ENCODE peak calls at places on chromosomes 12 and 14, in six cellular contexts. Z is body of pancreas, V is epithelial cell of esophagus, S is mammary epithelial cell, L is fibroblast of villous mesenchyme, J is HFF-Myc. U is an unnamed sample.
A peak's percentile ranks its signal among the peaks of the same experiment; 100 is the strongest.

GRCh38 chr14:104604461-104605449 is at the start of gene TMEM179:
- DNase-seq in Z (peak; percentile 18), L (peak; percentile 14), S (peak; percentile 12), J (no peak), V (peak; percentile 13), U (no peak)

GRCh38 chr14:85471744-85472143 is 58.2 kb upstream of the FLRT2 start:
- DNase-seq in J (peak; percentile 92), V (peak; percentile 79), L (peak; percentile 91), S (peak; percentile 76), Z (peak; percentile 62), U (peak; percentile 92)

GRCh38 chr12:75389061-75389460 is 1.8 kb upstream of the GLIPR1L2 start:
- DNase-seq in V (peak; percentile 67), J (peak; percentile 12), L (no peak), S (peak; percentile 62), Z (no peak), U (peak; percentile 51)

GRCh38 chr12:32366704-32367103 is 32.7 kb upstream of the FGD4 start:
- DNase-seq in L (no peak), J (no peak), V (no peak), S (no peak), Z (no peak), U (no peak)

GRCh38 chr14:66443158-66443695 is 42.9 kb upstream of the CCDC196 start:
- DNase-seq in S (peak; percentile 73), J (no peak), V (peak; percentile 9), L (no peak), Z (no peak), U (peak; percentile 1)

GRCh38 chr12:67038486-67038885 is 230.7 kb upstream of the CAND1 start:
- DNase-seq in Z (no peak), L (no peak), V (no peak), J (no peak), S (no peak), U (no peak)

GRCh38 chr12:47995976-47996375 is 8.3 kb downstream of the COL2A1 start:
- DNase-seq in J (no peak), Z (peak; percentile 45), L (peak; percentile 54), S (no peak), V (no peak), U (peak; percentile 74)

GRCh38 chr12:67942704-67943103 is 46.5 kb upstream of the IFNG-AS1 start:
- DNase-seq in J (no peak), L (no peak), S (no peak), Z (no peak), V (no peak), U (no peak)

GRCh38 chr12:80412343-80412953 is 31.6 kb upstream of the PTPRQ start:
- DNase-seq in V (peak; percentile 65), L (peak; percentile 70), Z (no peak), S (peak; percentile 21), J (peak; percentile 33), U (peak; percentile 62)

GRCh38 chr14:70759398-70759797 is 49.9 kb downstream of the MAP3K9 start:
- DNase-seq in V (no peak), L (no peak), J (no peak), S (no peak), Z (no peak), U (no peak)

GRCh38 chr12:49515266-49515665 is 23.6 kb upstream of the KCNH3 start:
- DNase-seq in J (peak; percentile 47), S (peak; percentile 73), Z (no peak), L (peak; percentile 62), V (peak; percentile 84), U (peak; percentile 68)

GRCh38 chr12:8860165-8860961 is 37.9 kb downstream of the A2ML1 start:
- DNase-seq in V (peak; percentile 71), J (peak; percentile 22), L (peak; percentile 54), Z (peak; percentile 38), S (peak; percentile 50), U (peak; percentile 57)

GRCh38 chr14:21098134-21098891 is at the start of gene ZNF219:
- DNase-seq in J (no peak), S (peak; percentile 74), V (peak; percentile 87), Z (peak; percentile 59), L (peak; percentile 40), U (peak; percentile 65)

GRCh38 chr14:88681755-88682494 is 110.8 kb downstream of the EML5 start:
- DNase-seq in L (no peak), Z (no peak), S (no peak), V (no peak), J (no peak), U (no peak)
- H3K4me3 ChIP-seq in L (no peak overlapping the region), Z (no peak overlapping the region), S (no peak overlapping the region), V (no peak overlapping the region), J (no peak overlapping the region), U (no peak overlapping the region)

DNA sequence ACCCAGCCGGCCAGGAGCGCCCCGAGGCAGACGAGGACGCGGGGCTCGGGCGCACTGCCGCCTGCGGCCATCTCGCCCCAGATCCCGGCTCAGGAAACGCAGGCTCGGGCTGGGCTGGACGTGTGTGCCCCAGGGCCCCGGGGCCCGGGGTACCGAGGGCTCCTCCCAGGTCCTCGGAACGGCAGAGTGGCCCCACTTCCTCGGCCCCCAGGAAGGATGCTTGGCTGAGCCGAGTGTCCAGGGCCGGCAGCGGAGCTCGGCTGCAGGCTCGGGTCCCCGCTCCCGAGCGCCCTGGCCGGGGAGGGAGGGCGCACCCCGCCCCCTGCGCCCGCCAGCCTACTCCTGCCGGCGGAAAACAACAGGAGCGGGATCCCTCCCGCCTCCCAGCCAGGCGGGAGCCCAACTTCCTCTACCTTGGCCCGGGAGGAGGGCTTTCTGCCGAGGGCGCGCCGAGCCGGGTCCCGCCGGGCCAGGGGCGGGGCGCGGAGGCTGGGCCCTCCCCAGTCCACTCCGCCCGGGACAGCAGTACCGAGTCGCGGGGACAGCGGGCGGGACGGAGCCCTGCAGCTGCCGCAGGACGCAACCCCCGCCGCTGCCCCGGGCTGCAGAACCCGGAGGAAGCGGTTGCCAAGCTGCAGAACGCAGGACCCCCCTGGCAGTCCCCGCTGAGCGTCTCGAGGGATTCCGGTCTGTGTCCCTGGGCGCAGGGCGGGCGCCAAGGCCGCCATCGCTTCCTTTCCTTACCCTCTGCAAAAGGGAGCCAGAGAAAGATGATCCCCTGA is at the start of gene VSIG10:
- DNase-seq in S (peak; percentile 64), L (peak; percentile 66), Z (peak; percentile 82), V (peak; percentile 51), J (no peak), U (peak; percentile 59)
- TF ChIP-seq CTCF in S (no peak), L (no peak), Z (peak; percentile 17), V (no peak), J (no peak), U (no peak)

GRCh38 chr14:61699092-61699491 is 3.8 kb downstream of the HIF1A start:
- DNase-seq in J (no peak), V (no peak), Z (no peak), S (no peak), L (no peak), U (no peak)

GRCh38 chr14:61698216-61698980 is 3.1 kb downstream of the HIF1A start:
- DNase-seq in J (no peak), V (no peak), Z (no peak), L (no peak), S (no peak), U (no peak)

GRCh38 chr14:61703342-61704129 is 8.2 kb downstream of the HIF1A start:
- DNase-seq in J (no peak), Z (no peak), S (no peak), L (no peak), V (no peak), U (no peak)

GRCh38 chr14:61701946-61702345 is 6.6 kb downstream of the HIF1A start:
- DNase-seq in L (no peak), J (no peak), Z (no peak), S (no peak), V (no peak), U (no peak)

DNA sequence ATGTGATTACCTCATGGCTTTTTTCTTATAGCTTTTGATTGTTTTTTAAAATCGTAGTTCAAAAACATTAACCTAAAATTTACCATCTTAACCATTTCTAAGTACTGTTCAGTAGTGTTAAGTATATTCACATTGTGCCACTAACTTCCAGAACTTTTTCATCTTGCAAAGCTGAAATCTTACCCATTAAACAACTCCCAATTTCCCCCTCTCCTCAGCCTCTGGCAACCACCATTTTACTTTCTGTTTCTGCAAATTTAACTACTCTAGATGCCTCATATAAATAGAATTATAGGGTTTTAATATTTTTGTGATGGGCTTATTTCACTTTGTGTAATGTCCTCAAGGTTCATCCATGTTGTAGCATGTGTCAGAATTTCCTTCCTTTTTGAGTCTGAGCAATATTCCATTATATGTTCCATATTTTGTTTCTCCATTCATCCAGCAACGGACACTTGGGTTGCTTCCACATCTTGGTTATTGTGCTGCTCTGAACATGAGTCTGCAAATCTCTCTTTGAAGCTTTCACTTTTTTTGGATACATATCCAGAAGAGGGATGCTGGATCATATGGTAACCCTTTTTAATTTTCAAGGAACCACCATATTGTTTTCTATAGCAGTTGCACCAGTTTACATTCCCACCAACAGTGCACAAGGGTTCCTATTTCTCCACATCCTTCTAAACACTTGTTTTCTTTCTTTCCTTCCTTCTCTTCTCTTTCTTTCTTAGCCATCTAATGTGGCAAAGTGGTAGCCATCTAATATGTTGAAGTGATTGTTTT is 5.0 kb downstream of the HIF1A start:
- DNase-seq in S (no peak), Z (no peak), J (no peak), L (no peak), V (no peak), U (no peak)
- H3K4me3 ChIP-seq in S (peak overlapping the region; percentile 6), Z (no peak overlapping the region), J (no peak overlapping the region), L (peak overlapping the region; percentile 87), V (peak overlapping the region; percentile 88), U (peak overlapping the region; percentile 90)

GRCh38 chr12:19181666-19182426 is 52.3 kb downstream of the PLEKHA5 start:
- DNase-seq in Z (no peak), S (no peak), J (no peak), V (no peak), L (no peak), U (no peak)
- TF ChIP-seq CTCF in Z (no peak), S (no peak), J (no peak), V (no peak), L (peak; percentile 19), U (peak; percentile 43)

DNA sequence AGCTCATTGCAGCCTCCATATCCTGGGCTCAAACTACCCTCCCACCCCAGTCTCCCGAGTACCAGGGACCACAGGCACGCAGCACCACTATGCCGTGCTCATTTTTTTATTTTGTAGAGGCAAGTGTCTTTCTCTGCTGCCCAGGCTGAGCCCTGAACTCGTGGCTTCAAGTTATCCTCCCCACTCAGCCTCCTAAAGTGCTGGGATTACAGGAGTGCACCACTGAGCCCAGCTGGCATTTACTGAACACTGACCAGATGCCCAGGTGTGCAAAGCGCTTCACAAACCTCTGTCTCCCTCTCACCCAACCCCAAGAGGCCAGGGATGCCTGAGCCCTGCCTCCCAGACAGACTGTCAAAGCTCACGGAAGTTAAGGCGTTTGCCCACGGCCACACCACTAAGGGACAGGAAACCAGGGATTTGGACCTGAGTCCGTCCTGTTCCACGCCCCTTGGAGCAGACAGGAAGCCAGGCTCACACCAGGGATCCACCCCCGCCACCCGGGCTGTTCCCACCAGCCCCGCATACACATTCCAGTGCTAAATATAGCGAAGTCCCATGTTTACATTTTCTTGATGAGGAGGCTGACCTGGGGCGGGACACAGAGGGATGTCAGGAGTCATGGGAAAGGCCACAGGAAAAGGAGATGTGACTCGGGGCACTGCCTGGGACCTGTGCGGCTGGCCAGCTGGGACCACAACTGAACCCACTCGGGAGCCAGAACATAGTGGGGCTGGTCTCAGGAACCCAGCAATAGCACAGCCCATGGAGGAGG is 51.2 kb downstream of the TESC start:
- DNase-seq in J (no peak), V (no peak), Z (peak; percentile 81), L (peak; percentile 85), S (no peak), U (peak; percentile 25)
- H3K4me3 ChIP-seq in J (no peak overlapping the region), V (no peak overlapping the region), Z (no peak overlapping the region), L (no peak overlapping the region), S (no peak overlapping the region), U (no peak overlapping the region)